ENCODE peak calls at places on chromosomes 11 and 22, in seven cellular contexts. K is AML-193; D is thoracic aorta; T is activated CD4-positive, alpha-beta T cell treated with anti-CD3 and anti-CD28 coated beads, Interleukin-2, amount 10 ng/mL, durations not matched to agents 24 days and 14 days; V is body of pancreas; A is adrenal gland; R is Karpas-422. G is an unnamed sample.

GRCh38 chr22:32802291-32802826 is 854 bp downstream of the TIMP3 start:
- DNase-seq in T (no peak), K (no peak), R (no peak), A (no peak), V (no peak), D (no peak), G (no peak)

GRCh38 chr22:39144101-39144815 is 8.2 kb downstream of the CBX7 start:
- DNase-seq in R (no peak), K (peak; percentile 38), D (no peak), V (peak; percentile 37), T (peak; percentile 92), A (peak; percentile 43), G (peak; percentile 57)

GRCh38 chr11:12042215-12042676 is 33.8 kb upstream of the DKK3 start:
- DNase-seq in R (no peak), A (no peak), T (no peak), K (peak; percentile 94), V (no peak), D (no peak), G (no peak)

GRCh38 chr11:58576792-58577440 is 1.3 kb upstream of the LPXN start:
- DNase-seq in A (no peak), R (peak; percentile 54), V (no peak), D (no peak), K (peak; percentile 11), T (peak; percentile 65), G (no peak)

GRCh38 chr11:8028766-8029165 is 41.6 kb downstream of the EIF3F start:
- DNase-seq in R (no peak), A (no peak), T (no peak), K (no peak), V (no peak), D (no peak), G (no peak)

GRCh38 chr22:45604239-45604711 is 67.4 kb upstream of the ATXN10 start:
- DNase-seq in R (no peak), A (no peak), T (no peak), V (no peak), D (no peak), K (no peak), G (no peak)

GRCh38 chr11:60825790-60826189 is 16.1 kb upstream of the CCDC86 start:
- DNase-seq in T (no peak), D (no peak), R (no peak), V (no peak), A (no peak), K (no peak), G (no peak)

GRCh38 chr11:46278387-46279173 is 1.1 kb downstream of the CREB3L1 start:
- DNase-seq in A (peak; percentile 73), V (peak; percentile 77), K (no peak), D (no peak), R (no peak), T (peak; percentile 68), G (peak; percentile 49)

GRCh38 chr22:44200451-44200850 is 19.7 kb downstream of the PARVG start:
- DNase-seq in A (no peak), T (no peak), K (no peak), V (no peak), R (no peak), D (no peak), G (no peak)

GRCh38 chr22:40605676-40606250 is 30.8 kb downstream of the MRTFA start:
- DNase-seq in D (no peak), R (no peak), K (no peak), V (no peak), A (no peak), T (no peak), G (no peak)

GRCh38 chr22:24516301-24516737 is 21.2 kb downstream of the UPB1 start:
- DNase-seq in T (no peak), A (no peak), K (no peak), D (no peak), R (no peak), V (peak; percentile 38), G (no peak)

GRCh38 chr11:45807792-45808238 is 2.9 kb downstream of the SLC35C1 start:
- DNase-seq in V (no peak), T (no peak), R (no peak), D (no peak), A (no peak), K (no peak), G (no peak)

GRCh38 chr11:10990160-10990559 is 132.3 kb upstream of the ZBED5 start:
- DNase-seq in A (no peak), K (no peak), T (no peak), R (no peak), D (no peak), V (no peak), G (no peak)

GRCh38 chr11:131609921-131610320 is 239.5 kb downstream of the NTM start:
- DNase-seq in V (no peak), D (no peak), A (no peak), R (no peak), K (no peak), T (no peak), G (no peak)

GRCh38 chr22:24189249-24190158 is 8.2 kb downstream of the SUSD2 start:
- DNase-seq in T (peak; percentile 91), V (peak; percentile 84), R (peak; percentile 83), D (no peak), A (peak; percentile 72), K (peak; percentile 40), G (peak; percentile 35)

GRCh38 chr11:17498475-17498874 is 21.8 kb upstream of the ABCC8 start:
- DNase-seq in A (no peak), R (peak; percentile 67), D (no peak), V (no peak), T (no peak), K (no peak), G (no peak)